ENCODE peak calls at places on chromosomes 5 and 9, in eight cellular contexts. D is endodermal cell, H is cardiac fibroblast, C is upper lobe of right lung, M is uterus, P is esophagus squamous epithelium, N is right atrium auricular region, R is lower leg skin. B is an unnamed sample.

GRCh38 chr9:22307013-22307711 is 139.5 kb upstream of the DMRTA1 start:
- DNase-seq in D (peak; percentile 60), H (peak; percentile 70), C (no peak), M (no peak), P (no peak), N (no peak), R (no peak), B (peak; percentile 41)

GRCh38 chr5:112012112-112012511 is 255.1 kb upstream of the NREP start:
- DNase-seq in D (no peak), H (peak; percentile 72), C (no peak), M (no peak), P (no peak), N (no peak), R (no peak), B (peak; percentile 46)

GRCh38 chr5:92810036-92810435 is 771.0 kb downstream of the NR2F1-AS1 start:
- DNase-seq in D (no peak), H (no peak), C (no peak), M (no peak), P (no peak), N (no peak), R (no peak), B (no peak)

GRCh38 chr5:13994606-13995336 is 50.3 kb upstream of the DNAH5 start:
- DNase-seq in D (no peak), H (no peak), C (no peak), M (no peak), P (no peak), N (peak; percentile 28), R (no peak), B (peak; percentile 15)

GRCh38 chr5:138714694-138715093 is 38.5 kb upstream of the CTNNA1 start:
- DNase-seq in D (no peak), H (no peak), C (no peak), M (no peak), P (no peak), N (no peak), R (no peak), B (no peak)

GRCh38 chr9:134602547-134603362 is 38.8 kb upstream of the COL5A1 start:
- DNase-seq in D (peak; percentile 81), H (peak; percentile 97), C (no peak), M (peak; percentile 80), P (no peak), N (peak; percentile 89), R (no peak), B (peak; percentile 97)

GRCh38 chr9:96187108-96187695 is 114.8 kb downstream of the HSD17B3 start:
- DNase-seq in D (no peak), H (no peak), C (no peak), M (no peak), P (no peak), N (no peak), R (no peak), B (no peak)

GRCh38 chr5:137845472-137845871 is 22.2 kb upstream of the MYOT start:
- DNase-seq in D (no peak), H (no peak), C (no peak), M (no peak), P (no peak), N (no peak), R (no peak), B (no peak)

GRCh38 chr9:6681957-6682501 is 36.5 kb upstream of the GLDC start:
- DNase-seq in D (no peak), H (no peak), C (no peak), M (no peak), P (no peak), N (no peak), R (no peak), B (no peak)

GRCh38 chr5:113922343-113922742 is 408.8 kb downstream of the YTHDC2 start:
- DNase-seq in D (no peak), H (no peak), C (no peak), M (no peak), P (no peak), N (no peak), R (no peak), B (no peak)

GRCh38 chr5:108620516-108620915 is 127.2 kb upstream of the FER start:
- DNase-seq in D (no peak), H (no peak), C (no peak), M (no peak), P (no peak), N (no peak), R (no peak), B (no peak)

GRCh38 chr9:112433715-112434392 is 52.8 kb upstream of the KIAA1958 start:
- DNase-seq in D (no peak), H (no peak), C (no peak), M (no peak), P (no peak), N (no peak), R (no peak), B (no peak)

GRCh38 chr9:19641046-19641445 is 147.8 kb downstream of the SLC24A2 start:
- DNase-seq in D (no peak), H (peak; percentile 27), C (no peak), M (no peak), P (no peak), N (no peak), R (no peak), B (peak; percentile 1)

DNA sequence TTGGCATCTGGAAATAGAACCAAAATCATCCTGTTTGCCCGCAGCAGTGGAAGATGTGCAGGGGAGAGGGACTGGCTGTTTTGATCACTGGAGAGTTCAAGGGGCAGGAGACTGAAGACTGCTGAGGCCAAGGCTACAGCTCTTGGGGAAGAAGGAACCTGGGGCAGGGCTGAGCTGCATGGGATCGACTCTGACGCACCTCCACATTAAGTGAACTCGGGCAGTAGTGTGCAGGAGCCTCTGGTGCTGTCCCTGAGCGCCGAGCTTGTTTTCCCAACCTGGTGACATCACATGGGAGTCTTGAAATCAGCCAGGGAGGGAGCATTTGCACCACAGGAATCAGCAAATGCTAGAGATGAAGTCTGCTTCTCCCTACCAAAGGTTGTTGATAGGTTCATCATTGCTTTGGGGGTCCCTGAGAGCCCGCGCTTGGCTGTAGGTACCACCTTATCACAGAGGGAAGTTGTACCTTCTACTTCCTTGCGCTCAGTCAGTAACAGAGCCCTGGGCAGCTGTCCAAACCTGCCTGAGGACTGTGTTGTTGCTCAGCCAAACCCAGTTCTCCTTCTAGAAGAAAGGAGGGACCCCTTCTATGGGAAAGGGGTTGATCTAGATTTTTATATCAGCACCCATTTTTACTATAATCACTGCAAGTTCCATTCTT is 52.3 kb upstream of the CTSL start:
- DNase-seq in D (no peak), H (no peak), C (no peak), M (no peak), P (no peak), N (peak; percentile 55), R (peak; percentile 58), B (no peak)
- TF ChIP-seq CTCF in D (no peak), H (no peak), C (no peak), M (no peak), P (no peak), N (no peak), R (no peak), B (no peak)

DNA sequence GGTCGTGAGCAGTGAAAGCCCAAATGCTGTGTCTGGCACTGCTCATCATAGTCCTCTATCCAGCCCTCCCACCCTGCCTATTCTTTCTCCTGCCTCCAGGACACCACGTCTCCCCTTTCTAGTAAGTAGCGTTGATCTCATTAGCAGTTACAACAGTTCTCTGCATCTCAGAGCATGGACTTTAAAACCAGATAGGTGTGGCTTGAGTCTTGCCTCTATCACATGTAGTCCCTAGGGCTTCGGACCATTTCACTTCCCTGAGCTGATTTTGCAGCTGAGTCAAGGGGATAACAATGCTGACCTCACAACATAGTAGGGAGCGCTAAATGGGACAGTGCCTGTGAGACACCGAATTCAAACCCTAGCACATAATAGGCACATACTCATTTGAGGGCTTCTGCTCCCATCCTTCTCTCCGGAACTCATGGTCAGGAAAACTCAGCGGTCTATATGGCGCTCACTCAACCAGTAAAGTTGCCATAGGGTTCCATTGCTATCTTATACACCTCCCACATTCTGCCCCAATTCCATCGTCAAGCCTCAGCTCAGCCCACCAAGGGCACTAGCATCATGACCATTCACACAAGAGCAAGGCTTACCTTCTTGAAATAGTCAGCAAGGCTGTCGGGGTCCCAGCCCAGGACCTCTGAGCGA is 515 bp downstream of the LCP2 start:
- DNase-seq in D (no peak), H (no peak), C (no peak), M (no peak), P (no peak), N (no peak), R (peak; percentile 69), B (no peak)
- H3K4me3 ChIP-seq in D (no peak overlapping the region), H (no peak overlapping the region), C (peak overlapping the region; percentile 66), M (no peak overlapping the region), P (peak overlapping the region; percentile 26), N (peak overlapping the region; percentile 29), R (peak overlapping the region; percentile 24), B (no peak overlapping the region)

DNA sequence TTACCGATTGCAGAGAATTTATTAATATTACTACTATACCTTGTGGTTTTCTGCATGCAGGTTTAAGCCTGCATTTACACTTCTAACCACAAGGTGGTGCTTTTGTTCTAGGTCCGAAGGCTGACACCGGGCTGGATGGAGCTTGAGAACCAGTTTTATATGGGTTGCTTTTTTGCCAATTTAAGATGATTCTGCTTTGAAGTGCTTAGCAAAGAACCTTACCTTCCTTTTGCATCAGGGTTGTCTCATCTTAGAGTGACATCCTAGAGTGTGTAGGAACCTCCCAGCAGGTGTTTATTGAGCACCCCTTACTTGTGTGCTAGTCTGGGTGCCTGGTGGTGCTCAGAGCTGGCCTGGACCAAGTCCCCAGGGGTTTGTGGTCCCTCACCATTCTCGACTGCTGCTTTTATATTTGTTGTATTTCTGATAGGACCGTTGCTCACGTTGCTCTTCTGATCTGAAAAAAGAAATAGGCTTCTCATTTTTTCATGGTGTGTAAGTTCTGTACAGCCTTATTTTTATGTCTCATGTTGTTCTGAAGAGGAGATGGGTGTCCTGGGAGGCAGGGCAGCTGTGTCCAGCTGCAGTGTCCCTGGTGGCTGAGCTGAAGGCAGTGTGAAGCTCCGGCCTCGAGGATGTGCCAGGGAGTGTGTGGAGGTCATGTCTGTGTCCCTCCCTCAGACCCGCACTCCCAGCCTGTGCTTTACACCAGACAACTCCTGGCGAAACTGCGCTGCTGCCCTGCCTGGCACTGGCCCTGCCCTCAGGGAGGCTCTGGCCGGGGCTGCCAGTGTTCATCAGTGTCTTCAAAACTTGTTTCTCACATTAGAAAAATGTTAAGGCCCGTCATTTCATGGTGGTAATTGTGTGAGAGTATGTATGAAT is 54.3 kb downstream of the EHMT1 start:
- DNase-seq in D (peak; percentile 71), H (peak; percentile 84), C (peak; percentile 64), M (peak; percentile 52), P (no peak), N (no peak), R (no peak), B (peak; percentile 86)
- TF ChIP-seq CTCF in D (peak; percentile 93), H (peak; percentile 82), C (peak; percentile 80), M (peak; percentile 83), P (peak; percentile 88), N (peak; percentile 93), R (no peak), B (peak; percentile 76)

GRCh38 chr9:89967527-89967926 is 362.7 kb downstream of the GADD45G start:
- DNase-seq in D (peak; percentile 56), H (no peak), C (no peak), M (no peak), P (no peak), N (no peak), R (no peak), B (no peak)

GRCh38 chr9:89963280-89963679 is 358.5 kb downstream of the GADD45G start:
- DNase-seq in D (no peak), H (no peak), C (no peak), M (no peak), P (no peak), N (no peak), R (no peak), B (no peak)

GRCh38 chr9:89956907-89957306 is 352.1 kb downstream of the GADD45G start:
- DNase-seq in D (no peak), H (no peak), C (no peak), M (no peak), P (no peak), N (no peak), R (no peak), B (no peak)

GRCh38 chr9:89956331-89956730 is 351.5 kb downstream of the GADD45G start:
- DNase-seq in D (no peak), H (no peak), C (no peak), M (no peak), P (no peak), N (no peak), R (no peak), B (no peak)

GRCh38 chr9:89961616-89962341 is 357.0 kb downstream of the GADD45G start:
- DNase-seq in D (no peak), H (peak; percentile 14), C (no peak), M (no peak), P (no peak), N (no peak), R (no peak), B (no peak)
- H3K4me3 ChIP-seq in D (no peak overlapping the region), H (no peak overlapping the region), C (peak overlapping the region; percentile 3), M (no peak overlapping the region), P (no peak overlapping the region), N (no peak overlapping the region), R (no peak overlapping the region), B (no peak overlapping the region)

B was measured in foreskin fibroblast.